ENCODE peak calls at places on chromosomes 11 and 22, in seven cellular contexts. I, C, T, B, D, Z and S are unnamed samples.

GRCh38 chr11:62459080-62459479 is 40.2 kb downstream of the SCGB1A1 start:
- DNase-seq in I (no peak), C (no peak), T (no peak), B (no peak), D (no peak), Z (no peak), S (no peak)

GRCh38 chr22:44442856-44443595 is 55.0 kb downstream of the RTL6 start:
- DNase-seq in I (no peak), C (no peak), T (no peak), B (no peak), D (no peak), Z (no peak), S (no peak)

GRCh38 chr11:12287374-12288211 is 89.8 kb upstream of the PARVA start:
- DNase-seq in I (peak; percentile 83), C (peak; percentile 80), T (no peak), B (no peak), D (peak; percentile 44), Z (peak; percentile 72), S (peak; percentile 70)

GRCh38 chr11:65400295-65401072 is 14.0 kb downstream of the FRMD8 start:
- DNase-seq in I (no peak), C (no peak), T (no peak), B (no peak), D (no peak), Z (no peak), S (no peak)

GRCh38 chr22:38824587-38824986 is 19.2 kb downstream of the NPTXR start:
- DNase-seq in I (no peak), C (peak; percentile 88), T (peak; percentile 14), B (peak; percentile 82), D (no peak), Z (no peak), S (no peak)

GRCh38 chr11:17594686-17595192 is 47.7 kb downstream of the OTOG start:
- DNase-seq in I (no peak), C (no peak), T (no peak), B (no peak), D (no peak), Z (no peak), S (no peak)

GRCh38 chr11:79413258-79413657 is 27.6 kb downstream of the TENM4 start:
- DNase-seq in I (no peak), C (no peak), T (no peak), B (peak; percentile 17), D (no peak), Z (peak; percentile 93), S (no peak)

GRCh38 chr11:23564370-23564769 is 704.1 kb upstream of the CCDC179 start:
- DNase-seq in I (no peak), C (no peak), T (no peak), B (no peak), D (no peak), Z (no peak), S (no peak)

GRCh38 chr11:63620928-63621539 is 6.8 kb upstream of the PLAAT3 start:
- DNase-seq in I (no peak), C (peak; percentile 55), T (no peak), B (no peak), D (no peak), Z (no peak), S (no peak)

GRCh38 chr11:102226702-102227101 is 90.6 kb upstream of the BIRC3 start:
- DNase-seq in I (no peak), C (no peak), T (no peak), B (no peak), D (no peak), Z (no peak), S (no peak)

GRCh38 chr11:17563248-17563647 is 16.2 kb downstream of the OTOG start:
- DNase-seq in I (no peak), C (no peak), T (no peak), B (peak; percentile 23), D (no peak), Z (no peak), S (no peak)

GRCh38 chr22:32649515-32650200 is 151.8 kb upstream of the TIMP3 start:
- DNase-seq in I (no peak), C (no peak), T (no peak), B (no peak), D (no peak), Z (peak; percentile 22), S (no peak)

GRCh38 chr22:28983788-28984441 is 77.7 kb downstream of the C22orf31 start:
- DNase-seq in I (no peak), C (no peak), T (no peak), B (no peak), D (no peak), Z (no peak), S (no peak)

GRCh38 chr11:94732617-94733292 is 35.4 kb upstream of the AMOTL1 start:
- DNase-seq in I (no peak), C (no peak), T (no peak), B (no peak), D (no peak), Z (peak; percentile 20), S (no peak)

GRCh38 chr22:26360169-26360885 is 68.7 kb upstream of the ASPHD2 start:
- DNase-seq in I (no peak), C (peak; percentile 52), T (peak; percentile 54), B (peak; percentile 84), D (no peak), Z (peak; percentile 61), S (no peak)

GRCh38 chr11:31827458-31828206 is 16.5 kb upstream of the PAX6 start:
- DNase-seq in I (no peak), C (peak; percentile 46), T (no peak), B (no peak), D (no peak), Z (no peak), S (peak; percentile 27)

GRCh38 chr11:91996526-91996925 is 228.1 kb upstream of the FAT3 start:
- DNase-seq in I (no peak), C (no peak), T (no peak), B (no peak), D (no peak), Z (no peak), S (no peak)

GRCh38 chr11:94171693-94172440 is 43.2 kb downstream of the PANX1 start:
- DNase-seq in I (peak; percentile 8), C (peak; percentile 58), T (no peak), B (peak; percentile 63), D (no peak), Z (peak; percentile 41), S (peak; percentile 39)

GRCh38 chr11:33692013-33692504 is 8.6 kb downstream of the C11orf91 start:
- DNase-seq in I (peak; percentile 95), C (no peak), T (no peak), B (no peak), D (no peak), Z (peak; percentile 73), S (no peak)

GRCh38 chr11:1227551-1228182 is 4.8 kb downstream of the MUC5B start:
- DNase-seq in I (no peak), C (no peak), T (no peak), B (no peak), D (no peak), Z (no peak), S (peak; percentile 50)